ENCODE peak calls at places on chromosomes 4 and X, in six cellular contexts. L, W, T, S, E and B are unnamed samples.

GRCh38 chr4:106681381-106681921 is 312.9 kb upstream of the GIMD1 start:
- DNase-seq in L (no peak), W (no peak), T (no peak), S (no peak), E (no peak), B (no peak)

GRCh38 chrX:74423289-74423985 is 2.1 kb downstream of the SLC16A2 start:
- DNase-seq in L (no peak), W (no peak), T (no peak), S (no peak), E (no peak), B (no peak)

GRCh38 chr4:185209031-185209851 is at the start of gene SNX25:
- DNase-seq in L (no peak), W (peak; percentile 93), T (peak; percentile 89), S (peak; percentile 73), E (peak; percentile 73), B (peak; percentile 72)

GRCh38 chrX:18789916-18790315 is 82.5 kb downstream of the PPEF1 start:
- DNase-seq in L (no peak), W (no peak), T (no peak), S (no peak), E (no peak), B (no peak)

GRCh38 chrX:100980608-100981497 is 11.3 kb downstream of the ARL13A start:
- DNase-seq in L (no peak), W (no peak), T (no peak), S (no peak), E (peak; percentile 39), B (no peak)

GRCh38 chrX:145506225-145506624 is 258.9 kb downstream of the SPANXN1 start:
- DNase-seq in L (no peak), W (no peak), T (no peak), S (no peak), E (no peak), B (no peak)

GRCh38 chrX:125507119-125507518 is 187.4 kb downstream of the TEX13C start:
- DNase-seq in L (no peak), W (no peak), T (no peak), S (no peak), E (no peak), B (no peak)

GRCh38 chrX:25968920-25969319 is 169.2 kb upstream of the MAGEB18 start:
- DNase-seq in L (no peak), W (peak; percentile 78), T (peak; percentile 4), S (no peak), E (peak; percentile 0), B (peak; percentile 1)

GRCh38 chr4:169184686-169185085 is 86.1 kb downstream of the SH3RF1 start:
- DNase-seq in L (no peak), W (no peak), T (no peak), S (no peak), E (no peak), B (no peak)

GRCh38 chrX:99901091-99901490 is 509.0 kb downstream of the PCDH19 start:
- DNase-seq in L (no peak), W (no peak), T (no peak), S (no peak), E (no peak), B (no peak)

GRCh38 chr4:145266881-145267280 is 86.5 kb upstream of the OTUD4 start:
- DNase-seq in L (no peak), W (no peak), T (no peak), S (no peak), E (no peak), B (no peak)

GRCh38 chr4:78710536-78710935 is 65.6 kb upstream of the BMP2K start:
- DNase-seq in L (no peak), W (no peak), T (no peak), S (no peak), E (no peak), B (no peak)

GRCh38 chrX:150990910-150991309 is 7.8 kb downstream of the HMGB3 start:
- DNase-seq in L (no peak), W (no peak), T (no peak), S (no peak), E (no peak), B (no peak)

GRCh38 chr4:26806331-26806730 is 54.3 kb upstream of the STIM2 start:
- DNase-seq in L (no peak), W (no peak), T (no peak), S (no peak), E (no peak), B (no peak)

GRCh38 chr4:87130482-87130881 is 89.9 kb downstream of the KLHL8 start:
- DNase-seq in L (no peak), W (no peak), T (no peak), S (no peak), E (no peak), B (no peak)

GRCh38 chr4:1300466-1301455 is 11.1 kb downstream of the MAEA start:
- DNase-seq in L (no peak), W (no peak), T (no peak), S (no peak), E (no peak), B (no peak)

GRCh38 chr4:186621959-186622553 is 66.7 kb upstream of the MTNR1A start:
- DNase-seq in L (no peak), W (no peak), T (no peak), S (no peak), E (no peak), B (no peak)

GRCh38 chr4:185134176-185134869 is 8.7 kb upstream of the SLC25A4 start:
- DNase-seq in L (no peak), W (no peak), T (peak; percentile 49), S (no peak), E (peak; percentile 42), B (peak; percentile 36)

GRCh38 chr4:25101836-25102235 is 58.4 kb downstream of the SEPSECS start:
- DNase-seq in L (no peak), W (no peak), T (no peak), S (no peak), E (no peak), B (no peak)

GRCh38 chr4:75527482-75527881 is 13.2 kb downstream of the THAP6 start:
- DNase-seq in L (no peak), W (no peak), T (no peak), S (no peak), E (no peak), B (no peak)

GRCh38 chrX:68506649-68507048 is 7.8 kb downstream of the YIPF6 start:
- DNase-seq in L (no peak), W (no peak), T (no peak), S (no peak), E (no peak), B (no peak)

GRCh38 chrX:68500105-68500504 is 1.3 kb downstream of the YIPF6 start:
- DNase-seq in L (no peak), W (no peak), T (no peak), S (no peak), E (no peak), B (no peak)

GRCh38 chrX:68504237-68504636 is 5.4 kb downstream of the YIPF6 start:
- DNase-seq in L (no peak), W (no peak), T (no peak), S (no peak), E (no peak), B (no peak)

GRCh38 chrX:68508799-68509198 is 9.9 kb downstream of the YIPF6 start:
- DNase-seq in L (no peak), W (no peak), T (no peak), S (no peak), E (no peak), B (no peak)

DNA sequence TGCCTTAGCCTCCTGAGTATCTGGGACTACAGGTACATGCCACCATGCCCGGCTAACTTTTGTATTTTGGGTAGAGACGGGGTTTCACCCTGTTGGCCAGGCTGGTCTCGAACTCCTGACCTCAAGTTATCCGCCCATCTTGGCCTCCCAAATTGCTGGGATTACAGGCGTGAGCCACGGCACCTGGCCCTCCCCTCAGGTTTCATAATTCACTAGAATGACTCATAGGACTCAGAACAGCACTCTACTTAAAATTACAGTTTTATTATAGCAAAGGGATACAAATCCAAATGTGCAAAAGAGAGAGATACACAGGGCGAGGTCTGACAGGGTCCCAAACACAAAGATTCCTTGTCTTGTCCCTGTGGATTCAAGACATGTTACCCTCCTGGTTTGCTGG is 5.0 kb downstream of the YIPF6 start:
- DNase-seq in L (no peak), W (no peak), T (no peak), S (no peak), E (no peak), B (no peak)
- TF ChIP-seq POLR2AphosphoS5 in L (no peak), W (no peak), T (no peak), S (no peak), E (no peak), B (no peak)

GRCh38 chr4:124846306-124846705 is 133.8 kb upstream of the ANKRD50 start:
- DNase-seq in L (no peak), W (no peak), T (no peak), S (no peak), E (no peak), B (no peak)
- TF ChIP-seq TAF1 in L (no peak), W (no peak), T (no peak), S (no peak), E (no peak), B (no peak)

DNA sequence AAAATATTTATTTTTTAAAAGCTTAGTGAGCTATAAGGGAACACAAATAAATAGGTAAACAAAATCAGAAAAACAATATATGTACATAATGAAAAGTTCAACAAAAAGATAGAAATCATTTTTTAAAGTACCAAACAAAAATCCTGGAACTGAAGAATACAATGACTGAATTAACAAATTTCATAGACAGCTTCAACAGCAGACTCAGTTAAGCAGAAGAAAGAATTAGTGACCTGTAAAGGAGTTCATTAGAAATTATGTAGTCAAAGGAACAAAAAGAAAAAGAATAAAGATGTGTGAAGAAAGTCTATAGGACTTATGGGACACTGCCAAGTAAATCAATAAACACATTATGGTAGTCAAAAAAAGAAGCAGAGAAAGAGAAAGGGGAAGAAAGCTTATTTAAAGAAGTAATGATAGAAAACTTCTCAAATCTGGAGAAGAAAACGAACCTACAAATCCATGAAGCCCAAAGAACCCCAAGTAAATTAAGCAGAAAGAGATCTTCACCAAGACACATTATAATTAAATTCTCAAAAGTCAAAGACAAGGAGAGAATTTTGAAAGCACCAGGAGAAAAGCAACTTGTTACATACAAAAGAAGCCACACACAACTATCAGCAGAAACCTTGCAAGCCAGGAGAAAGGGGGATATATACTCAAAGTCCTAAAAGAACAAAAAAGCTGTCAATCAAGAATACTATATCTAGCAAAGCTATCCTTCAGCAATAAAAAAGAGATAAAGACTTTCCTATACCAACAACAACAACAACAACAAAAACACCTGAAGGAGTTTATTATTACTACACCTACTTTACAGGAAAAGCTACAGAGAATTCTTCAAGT is 338.9 kb downstream of the PTTG2 start:
- DNase-seq in L (no peak), W (no peak), T (no peak), S (no peak), E (no peak), B (no peak)
- TF ChIP-seq POLR2A in L (no peak), W (no peak), T (no peak), S (no peak), E (no peak), B (no peak)

DNA sequence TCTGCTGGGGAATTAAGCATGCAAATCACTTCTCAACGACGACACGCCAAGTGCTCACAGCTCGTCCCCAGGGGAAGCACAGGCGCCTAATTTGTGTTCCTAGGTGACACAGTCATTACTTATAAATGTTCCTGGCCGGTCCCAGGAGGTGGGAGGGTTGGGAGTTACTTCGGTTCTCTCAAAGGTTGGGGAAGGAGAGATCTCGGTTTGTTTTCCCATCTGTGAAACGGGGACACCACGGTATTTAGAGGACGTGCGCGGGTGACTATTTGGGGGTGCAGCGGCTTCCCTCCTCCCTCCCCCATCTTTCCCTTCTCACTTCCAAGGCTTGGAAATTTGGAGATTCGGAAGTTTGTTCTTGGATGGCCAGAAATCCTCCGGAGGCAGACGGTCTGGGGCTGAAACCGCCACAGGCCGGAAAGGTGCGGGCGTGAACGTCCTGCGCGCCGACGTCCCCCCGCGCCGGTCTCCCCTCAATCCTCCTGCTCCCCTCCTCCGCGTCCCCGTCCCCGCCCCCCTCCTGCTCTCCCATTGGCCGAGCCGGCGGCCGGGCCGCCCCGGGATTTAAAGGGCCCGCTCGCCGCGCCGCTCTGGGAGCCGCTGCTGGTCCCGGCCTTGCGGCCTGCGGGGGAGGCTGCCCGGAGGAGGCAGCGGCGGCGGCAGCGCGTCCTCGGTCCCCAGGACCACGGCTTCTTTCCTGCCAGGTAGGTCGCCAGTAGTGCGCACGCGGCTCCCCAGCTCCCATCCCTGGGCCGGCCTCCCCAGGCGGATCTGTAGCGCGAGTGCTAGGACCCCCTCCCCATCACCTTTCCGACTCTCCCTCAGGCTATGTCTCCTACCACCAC is at the start of gene PORCN:
- DNase-seq in L (peak; percentile 33), W (peak; percentile 79), T (peak; percentile 94), S (peak; percentile 92), E (peak; percentile 35), B (peak; percentile 93)
- TF ChIP-seq POLR2AphosphoS5 in L (no peak), W (no peak), T (no peak), S (peak; percentile 51), E (peak; percentile 65), B (no peak)